ENCODE peak calls at places on chromosomes 5 and 9, in nine cellular contexts. V, M, Z, S, O, I, T, Q and R are unnamed samples. For H3K9me3, the result is how much of the 10 kb centered on the place peaks cover.

GRCh38 chr5:88203977-88204735 is 64.5 kb downstream of the TMEM161B start:
- DNase-seq in M (peak), V (no peak), Q (no peak), Z (no peak), I (no peak), T (peak), O (no peak), S (peak), R (no peak)

GRCh38 chr5:30453168-30453567 is 740.3 kb upstream of the CDH6 start:
- DNase-seq in O (no peak), T (no peak), Z (no peak), S (no peak), V (no peak), M (no peak), I (no peak), Q (no peak), R (no peak)

GRCh38 chr5:79697222-79698164 is 7.9 kb downstream of the CMYA5 start:
- DNase-seq in M (no peak), T (no peak), O (no peak), V (peak), S (no peak), Q (no peak), Z (no peak), I (no peak), R (no peak)

GRCh38 chr5:10578869-10579268 is 15.0 kb downstream of the ANKRD33B start:
- DNase-seq in Q (no peak), I (peak), S (no peak), O (no peak), Z (no peak), V (peak), T (no peak), M (no peak), R (peak)

GRCh38 chr9:99682870-99683269 is 138.8 kb upstream of the NR4A3 start:
- DNase-seq in V (no peak), T (no peak), Z (no peak), Q (no peak), O (no peak), S (no peak), I (no peak), M (no peak), R (no peak)

GRCh38 chr9:99377790-99378775 is 156.0 kb downstream of the SEC61B start:
- DNase-seq in O (no peak), V (no peak), T (no peak), I (no peak), M (no peak), S (peak), Q (no peak), Z (no peak), R (no peak)

GRCh38 chr5:87113848-87114247 is 153.8 kb upstream of the RASA1 start:
- DNase-seq in Z (no peak), S (no peak), V (no peak), Q (no peak), M (no peak), O (no peak), T (no peak), I (no peak), R (no peak)

GRCh38 chr5:101278011-101278687 is 375.1 kb upstream of the ST8SIA4 start:
- DNase-seq in I (no peak), O (no peak), T (no peak), M (no peak), Z (no peak), V (no peak), S (no peak), Q (no peak), R (no peak)

DNA sequence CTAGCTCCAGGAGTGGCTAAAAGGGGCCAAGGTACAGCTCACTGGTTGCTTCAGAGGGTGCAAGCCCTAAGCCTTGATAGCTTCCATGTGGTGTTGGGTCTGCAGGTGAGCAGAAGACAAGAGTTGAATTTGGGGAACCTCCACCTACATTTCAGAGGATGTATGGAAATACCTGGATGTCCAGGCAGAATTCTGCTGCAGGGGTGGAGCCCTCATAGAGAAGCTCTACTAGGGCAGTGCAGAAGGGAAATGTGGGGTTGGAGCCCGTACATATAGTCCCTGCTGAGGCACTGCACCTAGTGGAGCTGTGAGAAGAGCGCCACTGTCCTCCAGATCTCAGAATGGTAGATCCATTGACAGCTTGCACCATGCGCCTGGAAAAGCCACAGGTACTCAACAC is 49.6 kb downstream of the PTBP3 start:
- DNase-seq in M (no peak), O (no peak), I (no peak), Z (no peak), Q (no peak), T (no peak), V (no peak), S (peak), R (no peak)
- H3K9me3 ChIP-seq in M (under half), O (under half), I (under half), Z (half or more), Q (under half), T (under half), V (under half), S (under half), R (under half)

GRCh38 chr9:121567142-121568100 is 67.8 kb upstream of the GGTA1 start:
- DNase-seq in Q (no peak), O (peak), V (no peak), M (no peak), I (no peak), S (no peak), Z (peak), T (no peak), R (peak)
- H3K4me3 ChIP-seq in Q (peak), O (peak), V (peak), M (no peak), I (peak), S (no peak), Z (no peak), T (no peak), R (peak)

GRCh38 chr9:137972988-137973470 is 95.4 kb downstream of the CACNA1B start:
- DNase-seq in O (no peak), V (no peak), M (no peak), Q (no peak), Z (peak), I (no peak), T (no peak), S (no peak), R (peak)

GRCh38 chr9:137975527-137975913 is 97.9 kb downstream of the CACNA1B start:
- DNase-seq in M (no peak), O (no peak), V (no peak), Z (no peak), S (no peak), I (no peak), T (no peak), Q (no peak), R (peak)

GRCh38 chr9:137975936-137976565 is 98.5 kb downstream of the CACNA1B start:
- DNase-seq in T (no peak), M (no peak), Q (no peak), O (no peak), V (no peak), S (no peak), I (no peak), Z (no peak), R (no peak)

GRCh38 chr9:137973829-137974416 is 96.3 kb downstream of the CACNA1B start:
- DNase-seq in Q (no peak), O (no peak), I (no peak), M (no peak), T (no peak), S (no peak), V (no peak), Z (peak), R (no peak)

GRCh38 chr9:137974746-137975526 is 97.4 kb downstream of the CACNA1B start:
- DNase-seq in Z (peak), V (no peak), Q (no peak), T (no peak), S (no peak), M (no peak), O (no peak), I (no peak), R (peak)
- H3K9me3 ChIP-seq in Z (under half), V (under half), Q (under half), T (under half), S (under half), M (under half), O (under half), I (under half), R (under half)

GRCh38 chr9:93184439-93185221 is 691 bp downstream of the WNK2 start:
- DNase-seq in I (no peak), O (no peak), M (no peak), V (peak), Q (no peak), S (peak), T (no peak), Z (peak), R (peak)
- H3K4me3 ChIP-seq in I (peak), O (peak), M (peak), V (peak), Q (peak), S (peak), T (peak), Z (peak), R (peak)

DNA sequence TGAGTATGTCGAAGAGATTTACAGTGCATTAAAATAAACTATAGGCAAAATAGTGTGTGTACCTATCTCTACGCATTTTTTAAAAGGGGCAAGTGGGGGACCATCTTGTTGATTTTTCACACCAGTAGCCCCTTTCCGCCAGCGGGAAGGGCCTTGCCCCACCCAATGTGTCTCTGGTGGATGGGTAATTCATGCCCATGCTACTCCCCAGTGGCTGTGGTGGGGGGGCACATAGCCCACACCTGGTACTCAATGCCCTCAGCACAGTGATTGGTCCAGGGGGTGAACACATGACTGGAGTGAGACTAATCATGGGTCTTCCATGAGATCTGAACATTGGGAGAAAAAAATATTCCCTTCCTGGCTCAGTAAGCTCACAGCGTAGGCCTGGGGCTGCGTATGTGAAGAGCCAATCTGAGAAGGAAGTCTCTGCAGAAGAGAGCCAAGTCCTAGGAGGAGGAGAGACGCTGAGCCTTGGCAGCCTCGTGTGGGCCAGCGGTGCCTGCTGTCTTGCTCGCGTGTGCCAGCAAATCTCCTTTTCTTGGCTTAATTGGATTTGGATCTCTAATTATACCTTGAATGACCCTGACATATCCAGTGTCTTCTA is 103.4 kb downstream of the ADAMTS2 start:
- DNase-seq in I (no peak), T (no peak), O (no peak), S (no peak), V (no peak), Z (peak), M (no peak), Q (no peak), R (peak)
- H3K9me3 ChIP-seq in I (under half), T (under half), O (under half), S (under half), V (under half), Z (under half), M (under half), Q (under half), R (under half)

DNA sequence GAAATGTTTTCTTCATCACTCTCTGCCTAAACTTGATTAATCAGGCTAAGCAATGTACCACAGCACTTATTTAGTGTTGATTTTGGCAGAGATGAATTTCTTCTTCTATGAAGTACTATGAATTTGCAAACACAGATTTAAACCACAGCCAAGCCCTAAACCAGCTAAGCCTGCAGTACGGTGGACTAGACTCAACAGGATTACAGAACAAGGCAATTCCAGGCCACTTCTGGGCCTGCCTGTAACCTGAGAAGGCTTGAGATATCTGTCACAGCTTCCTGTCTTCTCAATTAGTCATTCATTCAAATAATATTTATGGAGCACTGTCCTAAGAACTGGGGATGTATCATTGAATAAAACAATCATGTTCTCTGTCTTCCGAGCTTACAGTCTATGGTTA is 32.4 kb upstream of the CAST start:
- DNase-seq in I (no peak), S (peak), Q (peak), V (no peak), T (no peak), O (no peak), Z (no peak), M (no peak), R (peak)
- H3K4me3 ChIP-seq in I (no peak), S (no peak), Q (no peak), V (no peak), T (no peak), O (no peak), Z (no peak), M (no peak), R (no peak)

GRCh38 chr5:178467261-178468195 is 122.7 kb downstream of the COL23A1 start:
- DNase-seq in T (no peak), S (no peak), V (peak), Z (peak), M (no peak), O (peak), Q (peak), I (no peak), R (no peak)
- H3K9me3 ChIP-seq in T (under half), S (under half), V (under half), Z (under half), M (under half), O (under half), Q (under half), I (under half), R (under half)

GRCh38 chr5:17438027-17438426 is 60.0 kb upstream of the TAF11L2 start:
- DNase-seq in M (no peak), I (no peak), O (no peak), Z (no peak), S (no peak), V (no peak), Q (no peak), T (no peak), R (no peak)

GRCh38 chr5:17434982-17435381 is 63.0 kb upstream of the TAF11L2 start:
- DNase-seq in V (no peak), I (no peak), S (no peak), T (no peak), Q (no peak), M (no peak), Z (no peak), O (no peak), R (no peak)

GRCh38 chr5:17439956-17440355 is 58.1 kb upstream of the TAF11L2 start:
- DNase-seq in M (no peak), S (no peak), T (no peak), Q (no peak), I (no peak), Z (no peak), V (no peak), O (no peak), R (no peak)

GRCh38 chr5:17436766-17437221 is 61.2 kb upstream of the TAF11L2 start:
- DNase-seq in Q (no peak), V (no peak), T (no peak), I (no peak), Z (no peak), O (no peak), S (no peak), M (no peak), R (no peak)

GRCh38 chr5:17436345-17436744 is 61.7 kb upstream of the TAF11L2 start:
- DNase-seq in I (no peak), M (no peak), O (no peak), Q (no peak), T (no peak), Z (no peak), S (no peak), V (no peak), R (no peak)
- H3K4me3 ChIP-seq in I (no peak), M (no peak), O (no peak), Q (no peak), T (no peak), Z (no peak), S (no peak), V (no peak), R (no peak)

GRCh38 chr5:18972244-18972643 is 1015.8 kb downstream of the CDH18 start:
- DNase-seq in T (no peak), S (no peak), Q (no peak), V (no peak), I (no peak), Z (no peak), O (no peak), M (no peak), R (no peak)

GRCh38 chr5:18975624-18976023 is 1012.4 kb downstream of the CDH18 start:
- DNase-seq in Z (no peak), O (no peak), T (no peak), I (no peak), V (no peak), S (no peak), M (no peak), Q (no peak), R (no peak)

DNA sequence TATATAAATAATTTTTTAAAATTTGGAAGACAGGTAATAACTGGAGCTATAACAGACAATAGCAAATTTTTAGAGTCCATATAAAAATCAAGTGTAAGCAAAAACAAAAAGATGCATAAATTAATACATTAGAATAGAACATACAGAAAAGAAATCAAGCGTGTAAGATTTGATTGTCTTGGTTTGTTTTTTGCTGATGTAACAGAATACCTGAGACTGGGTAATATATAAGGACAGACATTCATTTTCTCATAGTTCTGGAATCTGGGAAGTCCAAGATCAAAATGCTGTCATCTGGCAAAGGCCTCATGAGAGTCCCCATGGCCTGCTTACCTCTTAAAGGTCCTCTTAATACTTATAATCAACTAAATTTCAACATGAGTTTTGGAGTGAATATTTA is 1010.1 kb downstream of the CDH18 start:
- DNase-seq in Q (no peak), T (no peak), M (no peak), O (no peak), I (no peak), V (no peak), Z (no peak), S (no peak), R (no peak)
- H3K9me3 ChIP-seq in Q (under half), T (under half), M (under half), O (under half), I (under half), V (under half), Z (under half), S (under half), R (under half)

DNA sequence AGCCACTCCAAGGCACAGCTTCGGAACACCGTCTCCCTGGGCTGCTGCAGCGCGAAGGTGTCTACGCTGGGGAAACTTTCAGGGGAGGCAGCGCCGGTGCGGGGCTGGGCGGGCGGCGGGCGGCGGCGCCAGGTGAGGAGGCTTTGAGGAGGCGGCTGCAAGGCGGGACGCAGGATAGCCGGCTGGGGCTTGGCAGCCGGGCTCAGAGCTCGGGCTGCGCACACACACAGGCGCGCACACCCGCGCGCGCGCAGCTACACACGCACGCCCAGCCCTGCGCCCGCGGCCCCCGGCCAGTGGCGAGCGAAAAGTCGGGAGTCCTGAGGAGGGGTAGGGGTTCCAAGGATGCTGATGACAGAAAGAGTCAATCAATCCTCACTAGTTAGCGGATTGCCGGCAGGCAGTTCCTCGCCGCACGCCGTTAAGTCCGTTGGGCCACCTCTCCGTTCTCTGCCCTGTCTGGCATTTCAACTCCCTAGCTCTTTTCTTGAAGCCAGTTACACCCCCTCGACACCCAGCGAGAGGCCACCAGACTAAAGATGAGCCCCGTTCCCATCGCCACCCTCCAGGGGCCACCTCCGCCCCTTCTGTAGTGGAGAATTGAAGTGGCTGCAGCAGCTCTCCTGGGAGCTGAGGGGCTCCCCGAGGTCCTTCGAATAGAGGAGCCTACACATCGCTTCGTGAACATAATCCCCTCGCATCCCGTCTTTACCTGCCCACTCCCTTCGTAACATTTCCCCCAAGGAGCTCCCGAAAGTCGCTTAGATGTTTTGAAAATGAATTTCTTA is 1640.3 kb upstream of the C9orf72 start:
- DNase-seq in S (peak), M (no peak), Z (peak), V (no peak), I (no peak), T (no peak), Q (no peak), O (no peak), R (peak)
- H3K4me3 ChIP-seq in S (peak), M (no peak), Z (peak), V (peak), I (peak), T (no peak), Q (peak), O (peak), R (peak)